ENCODE peak calls at places on chromosomes 2 and 18, in four cellular contexts. V is WTC11, U is HepG2, J is H1. Y is an unnamed sample.

GRCh38 chr2:34815052-34815741 is 1216.1 kb upstream of the FAM98A start:
- DNase-seq in U (no peak), J (no peak), V (no peak), Y (no peak)

GRCh38 chr2:26707747-26708146 is 15.2 kb downstream of the KCNK3 start:
- DNase-seq in U (no peak), V (no peak), J (no peak), Y (no peak)

GRCh38 chr2:9532421-9532820 is 23.2 kb downstream of the ADAM17 start:
- DNase-seq in U (no peak), V (no peak), J (no peak), Y (no peak)

GRCh38 chr2:138121769-138122661 is 157.7 kb downstream of the HNMT start:
- DNase-seq in U (peak), V (no peak), J (no peak), Y (no peak)

GRCh38 chr2:50863856-50864255 is 168.1 kb downstream of the NRXN1 start:
- DNase-seq in U (no peak), V (no peak), J (no peak), Y (no peak)

GRCh38 chr2:108895188-108895587 is 93.8 kb downstream of the EDAR start:
- DNase-seq in J (no peak), U (no peak), V (no peak), Y (no peak)

GRCh38 chr2:128813352-128814034 is 494.8 kb upstream of the HS6ST1 start:
- DNase-seq in V (no peak), U (no peak), J (peak), Y (no peak)

GRCh38 chr18:22165049-22165602 is 4.3 kb upstream of the GATA6 start:
- DNase-seq in J (peak), U (no peak), V (peak), Y (peak)

GRCh38 chr2:129642526-129643043 is 336.9 kb upstream of the RAB6C start:
- DNase-seq in U (no peak), J (no peak), V (no peak), Y (no peak)

DNA sequence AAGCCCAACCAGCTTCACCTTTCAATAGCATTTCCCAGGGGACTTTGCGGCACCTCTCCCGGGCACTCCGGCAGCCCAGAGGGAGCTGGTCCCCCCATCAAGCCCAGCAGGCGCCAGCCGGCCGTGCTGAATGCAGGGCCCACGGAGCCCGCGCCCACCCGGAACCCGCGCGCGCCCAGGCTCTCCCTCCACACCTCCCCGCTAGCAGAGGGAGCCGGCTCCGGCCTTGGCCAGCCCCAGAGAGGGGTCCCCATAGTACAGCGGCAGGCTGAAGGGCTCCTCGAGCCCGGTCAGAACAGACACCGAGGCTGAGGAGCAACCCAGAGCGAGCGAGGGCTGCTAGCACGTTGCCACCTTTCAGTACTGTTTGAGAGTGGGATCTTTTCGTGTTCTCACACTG is 300.8 kb downstream of the DSEL start:
- DNase-seq in U (no peak), V (no peak), J (no peak), Y (no peak)
- TF ChIP-seq CREB1 in U (no peak), V (no peak), J (no peak), Y (no peak)

GRCh38 chr18:3450358-3451107 is 561 bp downstream of the TGIF1 start:
- DNase-seq in V (no peak), U (no peak), J (no peak), Y (no peak)

GRCh38 chr18:3447895-3448844 is 1.8 kb upstream of the TGIF1 start:
- DNase-seq in J (peak), U (peak), V (peak), Y (peak)

GRCh38 chr18:3451166-3451988 is 1.4 kb downstream of the TGIF1 start:
- DNase-seq in J (peak), V (peak), U (peak), Y (peak)

GRCh38 chr18:3448845-3449701 is 899 bp upstream of the TGIF1 start:
- DNase-seq in U (peak), J (peak), V (peak), Y (peak)

DNA sequence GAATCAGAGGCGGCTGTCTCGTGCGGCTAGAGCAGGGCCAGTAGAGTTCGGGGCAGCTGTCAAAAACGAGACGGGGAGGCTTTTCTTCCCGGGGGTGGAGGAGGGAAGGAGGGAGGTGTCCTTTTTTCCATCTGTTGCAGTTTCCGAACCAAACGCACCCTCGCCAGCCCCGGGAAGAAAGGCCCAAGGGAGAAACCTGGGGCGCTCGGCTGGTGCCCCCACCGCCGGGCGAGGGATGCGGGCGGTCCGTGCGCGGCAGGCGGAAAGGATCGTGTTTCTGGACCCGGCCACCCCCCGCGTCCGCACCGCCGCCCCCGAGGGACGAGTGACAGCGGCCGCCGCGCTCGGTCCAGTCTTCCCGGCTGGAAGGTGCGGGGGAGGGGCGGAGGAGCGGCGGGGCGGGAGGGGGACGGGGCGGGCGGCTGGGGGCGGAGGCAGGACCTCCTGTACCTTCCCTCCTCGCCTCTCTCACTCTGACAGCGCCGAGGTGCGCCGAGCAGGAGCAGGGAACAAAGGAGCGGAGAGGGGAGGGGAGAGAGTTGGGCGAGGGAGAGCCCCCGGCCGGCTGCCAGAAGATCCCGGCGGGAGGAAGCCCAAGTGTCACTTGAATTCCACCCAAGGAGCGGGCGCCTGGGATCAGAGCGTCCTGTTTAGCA is at the start of gene TGIF1:
- DNase-seq in U (peak), V (peak), J (peak), Y (peak)
- TF ChIP-seq CREB1 in U (no peak), V (no peak), J (peak), Y (no peak)

DNA sequence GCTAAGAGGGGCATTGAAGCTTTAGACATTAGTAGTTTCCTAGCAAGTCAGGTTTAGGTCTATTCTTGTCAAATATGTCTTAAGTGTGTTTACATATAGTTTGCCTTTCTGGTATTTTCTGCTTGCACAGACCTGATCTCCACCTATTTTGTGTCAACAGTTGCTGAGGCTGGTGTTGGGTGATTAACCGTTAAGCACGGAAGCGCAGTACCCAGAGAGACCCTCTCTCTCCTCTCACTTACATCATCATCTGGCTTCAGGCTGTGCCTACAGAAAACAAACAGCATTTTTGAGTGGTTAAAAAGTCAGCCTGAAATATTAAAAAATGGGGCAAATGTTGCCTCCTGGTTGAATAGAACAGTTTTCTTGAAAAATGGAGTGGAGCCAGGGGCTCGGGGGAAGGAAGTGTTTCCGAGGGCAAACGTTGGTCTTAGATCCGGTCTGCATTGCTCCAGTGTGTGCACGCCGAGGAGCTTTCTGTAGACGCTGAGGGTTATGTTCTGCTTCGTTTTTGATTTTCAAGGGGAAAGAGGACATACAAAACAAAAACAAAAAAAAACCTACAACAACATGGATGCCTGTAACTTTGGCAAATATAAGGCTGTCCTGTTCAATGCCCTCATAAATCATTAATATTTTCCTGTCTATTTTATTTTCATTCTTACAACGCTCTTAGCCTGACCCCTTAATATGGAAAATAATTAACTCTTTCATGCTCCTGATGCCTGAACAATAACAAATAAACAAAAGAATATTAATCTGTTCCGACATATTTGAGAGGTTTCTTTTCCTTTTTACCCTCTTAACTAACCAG is 120.8 kb downstream of the MEIS1 start:
- DNase-seq in U (no peak), V (no peak), J (no peak), Y (no peak)
- TF ChIP-seq CREB1 in U (no peak), V (no peak), J (no peak), Y (no peak)

DNA sequence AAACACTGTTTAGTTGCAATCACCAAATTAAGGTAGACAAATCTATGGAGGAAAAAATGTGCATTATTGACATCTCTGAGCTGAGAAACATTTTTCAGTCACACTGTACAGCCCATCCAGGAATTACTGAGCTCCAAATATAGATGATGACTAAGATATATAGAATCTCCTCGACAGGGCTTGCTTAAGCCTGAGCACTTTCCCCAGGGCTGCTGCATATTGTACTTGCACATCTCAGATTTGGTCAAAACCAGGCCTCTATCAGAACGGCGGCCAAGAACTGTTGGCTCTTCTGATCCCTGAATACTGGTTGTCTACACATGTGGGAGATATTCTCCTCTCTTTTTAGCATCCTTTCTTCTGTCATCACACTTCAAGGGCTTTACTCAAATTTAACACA is 201.5 kb upstream of the SLC35G4 start:
- DNase-seq in V (no peak), U (no peak), J (no peak), Y (no peak)
- TF ChIP-seq CREB1 in V (no peak), U (no peak), J (no peak), Y (no peak)

GRCh38 chr18:44840053-44840826 is 159.6 kb downstream of the SETBP1 start:
- DNase-seq in V (no peak), J (no peak), U (no peak), Y (no peak)
- TF ChIP-seq CREB1 in V (no peak), J (no peak), U (no peak), Y (no peak)

GRCh38 chr18:78876868-78877267 is 102.8 kb upstream of the SALL3 start:
- DNase-seq in V (no peak), J (no peak), U (no peak), Y (no peak)
- TF ChIP-seq CREB1 in V (no peak), J (no peak), U (no peak), Y (no peak)

GRCh38 chr2:223835701-223836532 is 1.5 kb downstream of the AP1S3 start:
- DNase-seq in U (no peak), V (no peak), J (no peak), Y (peak)
- TF ChIP-seq CREB1 in U (no peak), V (no peak), J (no peak), Y (no peak)

GRCh38 chr2:240934701-240935100 is 28.6 kb downstream of the CROCC2 start:
- DNase-seq in V (peak), U (no peak), J (peak), Y (no peak)
- TF ChIP-seq CREB1 in V (no peak), U (no peak), J (no peak), Y (no peak)

GRCh38 chr2:144937899-144938298 is 418.0 kb upstream of the ZEB2 start:
- DNase-seq in V (no peak), U (no peak), J (no peak), Y (no peak)

GRCh38 chr2:144937066-144937465 is 417.1 kb upstream of the ZEB2 start:
- DNase-seq in U (no peak), V (no peak), J (no peak), Y (no peak)

GRCh38 chr2:144938308-144938709 is 418.4 kb upstream of the ZEB2 start:
- DNase-seq in V (no peak), U (peak), J (no peak), Y (no peak)

GRCh38 chr2:144935736-144936135 is 415.8 kb upstream of the ZEB2 start:
- DNase-seq in V (no peak), U (no peak), J (no peak), Y (no peak)

GRCh38 chr2:144936442-144936841 is 416.5 kb upstream of the ZEB2 start:
- DNase-seq in V (no peak), J (no peak), U (no peak), Y (no peak)
- TF ChIP-seq CREB1 in V (no peak), J (no peak), U (no peak), Y (no peak)